ENCODE peak calls at places on chromosomes 16 and 17, in four cellular contexts. I is foreskin keratinocyte, B is ascending aorta, F is ovary. N is an unnamed sample.

GRCh38 chr16:89712476-89712805 is 8.3 kb downstream of the VPS9D1 start:
- DNase-seq in I (no peak), B (no peak), F (no peak), N (no peak)

GRCh38 chr16:54526087-54526486 is 239.5 kb upstream of the IRX3 start:
- DNase-seq in F (no peak), B (no peak), I (no peak), N (no peak)

GRCh38 chr17:48484850-48485249 is 46.0 kb downstream of the HOXB1 start:
- DNase-seq in I (peak), B (no peak), F (no peak), N (no peak)

GRCh38 chr16:4695473-4696171 is 2.3 kb downstream of the NUDT16L1 start:
- DNase-seq in F (no peak), I (no peak), B (no peak), N (no peak)

GRCh38 chr17:19549746-19550623 is 16.3 kb downstream of the SLC47A1 start:
- DNase-seq in F (no peak), B (no peak), I (no peak), N (no peak)

GRCh38 chr17:65054602-65055001 is 1.9 kb downstream of the GNA13 start:
- DNase-seq in B (no peak), I (no peak), F (no peak), N (no peak)

GRCh38 chr16:14487579-14487978 is 142.5 kb downstream of the PARN start:
- DNase-seq in F (no peak), I (no peak), B (no peak), N (no peak)

GRCh38 chr16:79628501-79628975 is 28.0 kb upstream of the MAF start:
- DNase-seq in F (no peak), I (peak), B (no peak), N (no peak)

GRCh38 chr17:52143536-52143935 is 15.0 kb downstream of the CA10 start:
- DNase-seq in B (no peak), I (no peak), F (no peak), N (no peak)

GRCh38 chr16:2966043-2966802 is 2.1 kb downstream of the KREMEN2 start:
- DNase-seq in F (no peak), B (no peak), I (no peak), N (no peak)

GRCh38 chr16:57266531-57267268 is 17.8 kb downstream of the PLLP start:
- DNase-seq in I (no peak), B (no peak), F (no peak), N (no peak)

GRCh38 chr17:77808663-77809425 is 149.7 kb upstream of the TNRC6C start:
- DNase-seq in I (no peak), F (no peak), B (no peak), N (no peak)

GRCh38 chr17:7557825-7558543 is 566 bp upstream of the TNFSF13 start:
- DNase-seq in B (peak), I (no peak), F (peak), N (no peak)

GRCh38 chr16:49443576-49443975 is 70.0 kb downstream of the C16orf78 start:
- DNase-seq in I (no peak), F (no peak), B (no peak), N (no peak)

GRCh38 chr17:2871720-2872119 is 75.5 kb downstream of the RAP1GAP2 start:
- DNase-seq in F (no peak), I (peak), B (no peak), N (no peak)

GRCh38 chr17:60300949-60301348 is 91.0 kb downstream of the USP32 start:
- DNase-seq in B (no peak), I (no peak), F (no peak), N (no peak)

GRCh38 chr17:37212184-37212583 is 163.6 kb upstream of the C17orf78 start:
- DNase-seq in I (no peak), F (no peak), B (no peak), N (no peak)
- TF ChIP-seq CTCF in I (peak), F (no peak), B (no peak), N (no peak)

GRCh38 chr17:73196500-73196899 is 3.6 kb downstream of the COG1 start:
- DNase-seq in I (no peak), F (no peak), B (no peak), N (no peak)

GRCh38 chr17:73194514-73195222 is 1.8 kb downstream of the COG1 start:
- DNase-seq in F (no peak), B (no peak), I (no peak), N (no peak)

GRCh38 chr17:73192219-73192893 is 499 bp upstream of the COG1 start:
- DNase-seq in I (peak), B (peak), F (peak), N (peak)

GRCh38 chr17:73191443-73192218 is 1.2 kb upstream of the COG1 start:
- DNase-seq in F (peak), B (peak), I (no peak), N (peak)

GRCh38 chr17:73192894-73193701 is at the start of gene COG1:
- DNase-seq in F (peak), I (peak), B (peak), N (peak)
- TF ChIP-seq CTCF in F (no peak), I (no peak), B (no peak), N (no peak)

GRCh38 chr17:39270923-39271322 is 45.2 kb upstream of the STAC2 start:
- DNase-seq in I (no peak), F (no peak), B (no peak), N (no peak)
- TF ChIP-seq CTCF in I (peak), F (no peak), B (no peak), N (peak)

GRCh38 chr16:50819706-50820105 is 77.8 kb downstream of the CYLD start:
- DNase-seq in F (no peak), B (peak), I (no peak), N (no peak)

GRCh38 chr16:50822671-50823070 is 80.8 kb downstream of the CYLD start:
- DNase-seq in F (no peak), B (peak), I (no peak), N (no peak)

GRCh38 chr16:50820225-50820624 is 78.3 kb downstream of the CYLD start:
- DNase-seq in B (no peak), F (no peak), I (no peak), N (no peak)

GRCh38 chr16:50818380-50818779 is 76.5 kb downstream of the CYLD start:
- DNase-seq in I (no peak), B (peak), F (no peak), N (no peak)

GRCh38 chr16:50821586-50821985 is 79.7 kb downstream of the CYLD start:
- DNase-seq in B (no peak), F (no peak), I (no peak), N (no peak)
- TF ChIP-seq CTCF in B (no peak), F (no peak), I (peak), N (no peak)